ENCODE peak calls at places on chromosomes 12 and 14, in nine cellular contexts. L is sigmoid colon, V is prostate gland, E is stomach, N is transverse colon, O is upper lobe of left lung, Z is SK-N-SH, J is K562, Y is suprapubic skin. R is an unnamed sample.

GRCh38 chr12:123351349-123351748 is 13.3 kb downstream of the SBNO1 start:
- DNase-seq in L (no peak), V (no peak), E (no peak), N (no peak), O (no peak), Z (no peak), J (no peak), Y (no peak), R (no peak)

GRCh38 chr12:121033625-121034349 is 5.3 kb downstream of the OASL start:
- DNase-seq in L (no peak), V (no peak), E (peak), N (no peak), O (peak), Z (no peak), J (no peak), Y (no peak), R (no peak)

GRCh38 chr12:55931780-55932545 is 1.0 kb downstream of the DGKA start:
- DNase-seq in L (peak), V (peak), E (peak), N (peak), O (peak), Z (peak), J (peak), Y (peak), R (peak)

GRCh38 chr12:41552507-41553047 is 364.5 kb downstream of the PDZRN4 start:
- DNase-seq in L (no peak), V (no peak), E (no peak), N (no peak), O (no peak), Z (no peak), J (no peak), Y (no peak), R (no peak)

GRCh38 chr14:106842687-106843086 is 1316.3 kb downstream of the TMEM121 start:
- DNase-seq in L (no peak), V (no peak), E (peak), N (peak), O (peak), Z (peak), J (peak), Y (no peak), R (no peak)

GRCh38 chr12:15963271-15963670 is 52.1 kb downstream of the DERA start:
- DNase-seq in L (no peak), V (no peak), E (no peak), N (no peak), O (no peak), Z (no peak), J (no peak), Y (no peak), R (no peak)

GRCh38 chr12:112473056-112473455 is 54.3 kb downstream of the PTPN11 start:
- DNase-seq in L (no peak), V (no peak), E (no peak), N (no peak), O (no peak), Z (peak), J (peak), Y (no peak), R (no peak)

GRCh38 chr12:92467886-92468285 is 234.9 kb upstream of the PLEKHG7 start:
- DNase-seq in L (no peak), V (no peak), E (no peak), N (no peak), O (no peak), Z (no peak), J (peak), Y (no peak), R (no peak)

GRCh38 chr12:121883315-121883660 is 5.3 kb upstream of the PSMD9 start:
- DNase-seq in L (no peak), V (no peak), E (no peak), N (no peak), O (no peak), Z (no peak), J (peak), Y (no peak), R (no peak)

GRCh38 chr14:56310643-56311042 is 192.4 kb downstream of the PELI2 start:
- DNase-seq in L (no peak), V (no peak), E (no peak), N (no peak), O (no peak), Z (no peak), J (no peak), Y (no peak), R (no peak)

GRCh38 chr12:23139026-23139425 is 514.1 kb downstream of the ETNK1 start:
- DNase-seq in L (no peak), V (no peak), E (no peak), N (no peak), O (no peak), Z (no peak), J (no peak), Y (no peak), R (no peak)

GRCh38 chr14:30283822-30284446 is 275.0 kb upstream of the G2E3 start:
- DNase-seq in L (no peak), V (no peak), E (no peak), N (no peak), O (no peak), Z (peak), J (peak), Y (no peak), R (no peak)

GRCh38 chr12:96590970-96591369 is 101.6 kb downstream of the CFAP54 start:
- DNase-seq in L (no peak), V (no peak), E (no peak), N (no peak), O (no peak), Z (no peak), J (no peak), Y (no peak), R (no peak)

DNA sequence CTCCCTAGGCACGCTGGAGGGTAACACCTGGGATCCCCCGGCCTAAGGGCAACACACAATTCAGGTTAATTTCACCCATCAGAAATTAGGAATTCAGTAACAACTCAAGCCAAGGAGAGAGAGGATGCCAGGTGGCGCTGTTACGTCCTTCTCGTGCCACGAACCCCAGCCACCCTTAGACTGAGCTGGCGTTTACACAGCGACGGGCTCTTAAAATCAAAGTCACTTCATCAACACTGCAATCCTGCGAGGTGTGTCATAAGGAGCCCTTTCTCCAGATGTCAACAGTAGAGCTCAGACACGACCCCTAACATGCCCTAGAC is 110.6 kb upstream of the TMEM132D start:
- DNase-seq in L (no peak), V (no peak), E (no peak), N (no peak), O (no peak), Z (peak), J (no peak), Y (no peak), R (no peak)
- TF ChIP-seq CTCF in L (no peak), V (no peak), E (no peak), N (no peak), O (no peak), Z (no peak), J (no peak), Y (no peak), R (no peak)

DNA sequence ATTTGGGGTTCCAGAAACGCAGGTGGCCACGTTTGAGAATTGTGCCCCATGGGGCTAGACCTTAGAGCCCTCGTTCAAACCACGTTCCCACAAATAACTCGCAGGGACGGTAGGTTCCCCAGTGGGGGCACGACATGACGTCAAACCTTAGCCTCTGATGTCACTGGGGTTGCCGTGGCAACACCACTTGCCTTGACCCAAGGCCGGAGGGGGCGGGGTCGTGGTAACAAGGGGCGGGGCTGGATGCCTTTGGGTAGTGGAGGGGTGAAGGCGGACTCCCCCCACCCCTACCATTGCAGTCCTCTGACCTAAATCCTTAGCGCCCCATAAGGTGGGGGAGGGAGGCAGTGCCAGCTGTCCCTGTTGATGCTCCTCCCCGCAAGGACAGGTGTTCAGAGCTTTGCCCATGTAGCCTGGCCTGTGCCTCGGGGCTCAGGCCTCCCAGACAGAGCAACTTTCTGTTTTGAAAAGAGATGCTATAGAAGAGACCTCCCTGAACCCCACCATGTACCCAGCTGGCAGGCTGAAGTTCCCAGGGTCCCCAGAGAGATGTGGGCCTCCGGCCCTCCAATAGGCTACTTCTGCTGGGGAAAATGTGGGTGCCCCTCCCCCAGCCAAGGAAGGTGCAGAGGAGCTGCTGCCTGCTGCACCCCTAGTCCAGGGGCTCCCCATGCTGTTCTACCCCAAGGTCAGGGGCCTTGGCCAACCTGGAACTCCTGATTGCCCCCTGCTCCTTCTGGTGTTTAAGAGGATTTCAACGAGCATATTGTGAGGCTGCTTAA is 1.9 kb downstream of the FAM222A start:
- DNase-seq in L (no peak), V (no peak), E (peak), N (peak), O (peak), Z (peak), J (peak), Y (no peak), R (no peak)
- H3K27ac ChIP-seq in L (peak), V (no peak), E (peak), N (peak), O (peak), Z (peak), J (no peak), Y (no peak), R (peak)

GRCh38 chr14:21096889-21097615 is 1.4 kb downstream of the ZNF219 start:
- DNase-seq in L (no peak), V (no peak), E (no peak), N (no peak), O (no peak), Z (peak), J (no peak), Y (no peak), R (no peak)
- TF ChIP-seq POLR2AphosphoS5 in L (no peak), V (no peak), E (no peak), N (no peak), O (no peak), Z (no peak), J (no peak), Y (no peak), R (no peak)

DNA sequence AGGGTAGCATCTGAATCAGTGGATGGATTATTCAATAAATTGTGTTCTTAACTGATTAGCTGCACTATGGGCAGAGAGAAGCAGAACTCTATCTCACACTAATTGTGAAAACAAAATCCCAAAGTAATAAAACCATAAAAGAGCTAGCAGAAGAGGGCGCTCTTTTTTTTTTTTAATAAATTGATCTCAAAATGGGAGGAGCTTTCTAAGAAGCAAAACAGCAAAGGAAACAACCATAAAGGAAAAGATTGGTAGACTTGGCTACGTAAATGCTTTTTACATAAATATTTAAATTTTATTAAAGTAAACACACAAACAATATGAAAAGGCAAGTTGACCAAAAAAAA is 1.5 kb upstream of the TM7SF3 start:
- DNase-seq in L (no peak), V (no peak), E (no peak), N (no peak), O (no peak), Z (peak), J (peak), Y (no peak), R (no peak)
- TF ChIP-seq CTCF in L (no peak), V (no peak), E (no peak), N (peak), O (peak), Z (peak), J (no peak), Y (peak), R (peak)

DNA sequence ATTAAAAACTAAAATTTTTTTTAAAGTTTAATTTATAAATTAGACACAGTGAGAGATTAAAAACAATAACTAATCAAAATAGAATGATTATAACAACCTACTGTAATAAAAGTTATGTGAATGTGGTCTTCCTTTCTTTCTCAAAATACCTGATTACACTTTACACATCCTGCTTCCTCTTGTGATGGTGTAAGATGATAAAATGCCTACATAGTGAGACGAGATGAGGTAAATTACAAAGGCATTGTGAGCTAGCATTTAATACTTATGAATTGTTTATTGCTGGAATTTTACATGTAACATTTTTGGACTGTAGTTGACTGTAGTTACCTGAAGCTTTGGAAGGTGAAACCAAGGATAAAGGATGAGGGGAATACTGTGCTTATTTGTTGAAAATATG is 94.2 kb upstream of the CLEC14A start:
- DNase-seq in L (no peak), V (no peak), E (no peak), N (no peak), O (no peak), Z (no peak), J (no peak), Y (no peak), R (no peak)
- H3K27ac ChIP-seq in L (no peak), V (no peak), E (no peak), N (no peak), O (no peak), Z (no peak), J (no peak), Y (no peak), R (no peak)

GRCh38 chr12:53014709-53015108 is 8.5 kb downstream of the EIF4B start:
- DNase-seq in L (no peak), V (no peak), E (no peak), N (no peak), O (no peak), Z (no peak), J (no peak), Y (no peak), R (no peak)
- TF ChIP-seq POLR2AphosphoS5 in L (no peak), V (no peak), E (no peak), N (no peak), O (no peak), Z (no peak), J (no peak), Y (no peak), R (no peak)

DNA sequence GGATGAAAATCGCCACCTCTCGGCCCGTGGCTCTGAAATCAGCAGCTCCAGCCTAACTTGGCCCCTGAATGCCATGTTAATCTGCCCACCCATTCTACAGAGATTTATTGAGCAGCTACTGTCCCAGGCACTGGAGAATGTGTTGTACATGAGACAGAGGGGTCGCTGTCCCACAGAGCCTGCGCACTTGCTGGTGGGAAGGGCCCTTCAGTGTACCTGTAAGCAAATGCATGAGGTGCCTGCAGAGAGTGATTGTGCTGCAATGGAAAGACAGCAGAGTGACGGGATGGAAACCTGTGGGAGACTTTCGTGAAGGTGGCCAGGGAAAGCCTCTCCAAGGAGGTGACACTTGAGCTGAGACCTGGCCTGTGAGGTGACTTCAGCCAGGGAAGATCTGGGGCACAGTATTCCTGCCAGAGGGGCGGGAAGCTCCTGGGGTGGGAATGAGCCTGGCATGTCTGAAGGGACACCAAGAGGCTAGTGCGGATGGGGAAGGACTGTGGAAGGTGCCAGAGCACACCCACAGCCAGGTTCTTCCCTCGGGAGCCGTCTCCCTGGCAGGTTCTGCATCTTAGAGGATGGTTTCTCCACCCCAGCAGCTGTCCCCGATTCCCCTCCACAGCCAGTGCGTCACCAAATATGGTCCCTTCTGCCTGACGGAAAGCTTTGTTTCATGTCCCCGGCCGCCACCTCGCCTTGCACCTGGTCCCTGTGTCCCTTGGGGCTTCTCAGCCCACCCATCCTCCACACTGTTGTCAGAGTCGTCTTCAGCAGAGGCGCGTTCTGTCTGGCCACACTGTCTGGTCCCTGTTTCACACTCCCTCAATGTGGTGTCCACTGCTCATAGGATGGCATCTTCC is 8.7 kb downstream of the SMIM41 start:
- DNase-seq in L (no peak), V (no peak), E (no peak), N (no peak), O (peak), Z (peak), J (no peak), Y (no peak), R (peak)
- TF ChIP-seq CTCF in L (no peak), V (no peak), E (no peak), N (no peak), O (no peak), Z (no peak), J (no peak), Y (no peak), R (no peak)

DNA sequence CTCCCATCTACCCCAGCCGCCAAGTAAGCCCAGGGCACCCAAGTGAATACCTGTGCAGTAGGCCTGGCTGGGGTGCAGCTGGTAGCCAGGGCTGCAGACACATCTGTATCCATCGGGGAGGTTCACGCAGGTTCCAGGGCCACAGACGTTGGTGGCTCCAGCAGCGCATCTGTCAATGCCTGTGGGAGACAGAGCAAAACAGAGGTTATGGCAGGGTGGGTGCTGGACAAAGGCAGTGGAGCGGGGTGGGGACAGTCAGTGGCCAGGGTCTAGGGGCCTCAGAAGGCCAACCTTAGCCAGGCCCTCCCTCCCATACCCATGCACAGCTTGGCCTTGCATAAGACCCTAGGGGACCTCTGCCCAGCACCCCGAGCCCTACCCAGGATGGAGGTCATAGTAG is 29.2 kb downstream of the ISCA2 start:
- DNase-seq in L (no peak), V (no peak), E (no peak), N (no peak), O (no peak), Z (no peak), J (no peak), Y (no peak), R (peak)
- H3K27ac ChIP-seq in L (no peak), V (no peak), E (no peak), N (no peak), O (no peak), Z (no peak), J (no peak), Y (no peak), R (no peak)

DNA sequence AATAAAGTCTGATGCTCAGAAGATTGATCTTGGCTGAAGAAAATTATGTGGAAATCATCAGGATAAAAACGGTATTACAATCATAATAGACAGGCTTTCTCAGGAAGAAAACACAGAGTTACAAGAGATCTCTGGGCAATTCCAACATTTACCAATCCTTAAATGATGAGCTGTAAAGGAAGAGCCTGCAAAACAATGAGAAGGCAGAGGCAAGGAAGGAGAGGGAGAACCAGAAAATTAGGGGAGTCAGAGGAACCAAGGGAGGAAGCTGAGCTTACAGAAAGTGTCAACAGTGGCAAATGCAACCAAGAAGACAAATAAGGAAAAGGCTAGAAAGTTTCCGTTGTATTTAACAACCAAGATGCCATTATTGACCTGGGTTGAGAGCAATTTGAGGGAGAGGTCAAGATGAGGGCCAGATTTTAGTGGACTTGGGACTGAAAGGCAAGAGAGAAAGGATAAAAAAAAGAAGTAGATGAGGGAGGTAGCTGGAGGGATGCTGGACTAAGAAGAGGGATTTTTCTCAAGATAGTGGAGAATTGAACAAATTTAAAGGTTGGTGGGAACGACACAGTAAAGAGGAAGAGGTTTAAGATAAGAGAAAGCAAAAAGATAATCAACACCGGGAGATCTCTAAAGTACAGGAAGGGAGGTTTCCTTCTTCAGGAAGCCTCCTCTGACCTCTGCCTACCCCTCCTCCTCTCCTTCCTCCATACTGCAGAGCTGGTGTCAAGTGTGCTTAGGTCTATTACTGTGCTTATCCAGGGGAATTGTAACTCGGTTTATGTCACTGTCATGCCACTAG is 116.9 kb downstream of the DUSP6 start:
- DNase-seq in L (no peak), V (no peak), E (no peak), N (no peak), O (no peak), Z (no peak), J (peak), Y (no peak), R (no peak)
- TF ChIP-seq POLR2AphosphoS5 in L (no peak), V (no peak), E (no peak), N (no peak), O (no peak), Z (no peak), J (no peak), Y (no peak), R (peak)

GRCh38 chr14:77124345-77125274 is 17.0 kb downstream of the ZDHHC22 start:
- DNase-seq in L (no peak), V (peak), E (peak), N (peak), O (peak), Z (peak), J (peak), Y (no peak), R (peak)
- TF ChIP-seq CTCF in L (no peak), V (peak), E (no peak), N (peak), O (peak), Z (peak), J (peak), Y (peak), R (peak)

R was measured in spleen.